ENCODE peak calls at places on chromosomes 11 and 22, in ten cellular contexts. R is stimulated activated CD4-positive, alpha-beta T cell treated with anti-CD3 and anti-CD28 coated beads, Interleukin-1b, Interleukin-23, amount 100 ng/mL, for 1 hour; V is head of caudate nucleus; J is lower leg skin; Z is WTC11; C is CMK; E is ovary; N is foreskin fibroblast; O is NCI-H460; F is activated CD4-positive, alpha-beta T cell treated with anti-CD3 and anti-CD28 coated beads, Interleukin-2, amount 50 U/mL, for 48 hours. H is an unnamed sample.

GRCh38 chr22:46788426-46789168 is 26.1 kb downstream of the TBC1D22A start:
- DNase-seq in R (no peak), V (no peak), J (no peak), Z (peak; percentile 8), C (no peak), E (no peak), N (no peak), O (no peak), F (peak; percentile 56), H (no peak)

GRCh38 chr11:113475160-113475761 is at the start of gene DRD2:
- DNase-seq in R (no peak), V (peak; percentile 67), J (no peak), Z (peak; percentile 62), C (no peak), E (no peak), N (peak; percentile 22), O (no peak), F (no peak), H (no peak)

GRCh38 chr11:103586756-103587155 is 449.7 kb upstream of the DDI1 start:
- DNase-seq in R (no peak), V (no peak), J (no peak), Z (no peak), C (no peak), E (no peak), N (peak; percentile 16), O (no peak), F (no peak), H (no peak)

GRCh38 chr11:10600570-10601248 is 32.2 kb upstream of the LYVE1 start:
- DNase-seq in R (no peak), V (no peak), J (no peak), Z (no peak), C (no peak), E (no peak), N (peak; percentile 26), O (no peak), F (no peak), H (no peak)

GRCh38 chr11:46663277-46663940 is 37.0 kb downstream of the ARHGAP1 start:
- DNase-seq in R (no peak), V (peak; percentile 87), J (no peak), Z (no peak), C (no peak), E (no peak), N (no peak), O (no peak), F (no peak), H (no peak)

GRCh38 chr22:28408702-28409101 is 270.9 kb downstream of the TTC28 start:
- DNase-seq in R (no peak), V (no peak), J (no peak), Z (no peak), C (no peak), E (no peak), N (peak; percentile 20), O (no peak), F (no peak), H (no peak)

GRCh38 chr22:36220457-36220921 is 18.8 kb downstream of the APOL2 start:
- DNase-seq in R (no peak), V (peak; percentile 69), J (peak; percentile 85), Z (no peak), C (no peak), E (peak; percentile 33), N (no peak), O (peak; percentile 14), F (no peak), H (peak; percentile 27)

GRCh38 chr11:14372011-14372410 is 13.0 kb upstream of the RRAS2 start:
- DNase-seq in R (no peak), V (no peak), J (no peak), Z (no peak), C (no peak), E (no peak), N (no peak), O (no peak), F (no peak), H (no peak)

GRCh38 chr11:8597182-8597581 is 3.2 kb upstream of the STK33 start:
- DNase-seq in R (no peak), V (no peak), J (no peak), Z (no peak), C (no peak), E (no peak), N (peak; percentile 76), O (no peak), F (no peak), H (no peak)

GRCh38 chr11:120547301-120547700 is 35.8 kb downstream of the GRIK4 start:
- DNase-seq in R (no peak), V (no peak), J (no peak), Z (no peak), C (no peak), E (no peak), N (no peak), O (no peak), F (no peak), H (no peak)

GRCh38 chr11:133821776-133822175 is 23.5 kb downstream of the SPATA19 start:
- DNase-seq in R (no peak), V (peak; percentile 83), J (peak; percentile 49), Z (peak; percentile 83), C (peak; percentile 29), E (no peak), N (no peak), O (peak; percentile 6), F (peak; percentile 47), H (no peak)

GRCh38 chr11:20355221-20356219 is 8.0 kb upstream of the HTATIP2 start:
- DNase-seq in R (no peak), V (no peak), J (no peak), Z (peak; percentile 46), C (no peak), E (no peak), N (peak; percentile 83), O (no peak), F (peak; percentile 40), H (no peak)

GRCh38 chr22:36386900-36387663 is 685 bp downstream of the MYH9 start:
- DNase-seq in R (no peak), V (peak; percentile 70), J (peak; percentile 95), Z (peak; percentile 28), C (no peak), E (peak; percentile 43), N (peak; percentile 78), O (no peak), F (peak; percentile 70), H (no peak)

GRCh38 chr11:62835336-62835735 is 2.7 kb upstream of the TEX54 start:
- DNase-seq in R (no peak), V (no peak), J (no peak), Z (no peak), C (no peak), E (no peak), N (no peak), O (no peak), F (no peak), H (no peak)

GRCh38 chr11:11501546-11502274 is 120.1 kb downstream of the GALNT18 start:
- DNase-seq in R (no peak), V (no peak), J (no peak), Z (no peak), C (no peak), E (no peak), N (no peak), O (no peak), F (no peak), H (no peak)

GRCh38 chr11:108131993-108132392 is 10.6 kb downstream of the ACAT1 start:
- DNase-seq in R (no peak), V (no peak), J (no peak), Z (no peak), C (no peak), E (no peak), N (no peak), O (no peak), F (no peak), H (no peak)

GRCh38 chr22:29750029-29750428 is 16.8 kb downstream of the ZMAT5 start:
- DNase-seq in R (no peak), V (no peak), J (no peak), Z (no peak), C (no peak), E (no peak), N (no peak), O (no peak), F (no peak), H (no peak)

GRCh38 chr11:17391493-17392355 is 3.3 kb upstream of the KCNJ11 start:
- DNase-seq in R (no peak), V (no peak), J (no peak), Z (no peak), C (no peak), E (no peak), N (no peak), O (no peak), F (no peak), H (no peak)

GRCh38 chr11:82732734-82733443 is 775 bp downstream of the FAM181B start:
- DNase-seq in R (no peak), V (peak; percentile 67), J (no peak), Z (peak; percentile 29), C (no peak), E (peak; percentile 15), N (peak; percentile 14), O (no peak), F (peak; percentile 10), H (no peak)

GRCh38 chr11:43366597-43367121 is 7.9 kb downstream of the TTC17 start:
- DNase-seq in R (no peak), V (no peak), J (no peak), Z (no peak), C (no peak), E (no peak), N (peak; percentile 60), O (no peak), F (no peak), H (no peak)

GRCh38 chr11:68137833-68138232 is 16.6 kb upstream of the CHKA start:
- DNase-seq in R (no peak), V (no peak), J (peak; percentile 3), Z (no peak), C (no peak), E (no peak), N (peak; percentile 41), O (no peak), F (no peak), H (no peak)

GRCh38 chr11:33534575-33534974 is 166.1 kb downstream of the C11orf91 start:
- DNase-seq in R (no peak), V (no peak), J (no peak), Z (no peak), C (no peak), E (no peak), N (no peak), O (no peak), F (no peak), H (peak; percentile 36)

GRCh38 chr11:26753738-26754504 is 32.1 kb upstream of the SLC5A12 start:
- DNase-seq in R (no peak), V (peak; percentile 76), J (no peak), Z (peak; percentile 37), C (peak; percentile 8), E (peak; percentile 32), N (peak; percentile 89), O (peak; percentile 35), F (peak; percentile 3), H (no peak)

GRCh38 chr11:117316197-117316961 is at the start of gene BACE1:
- DNase-seq in R (no peak), V (peak; percentile 98), J (peak; percentile 94), Z (peak; percentile 91), C (no peak), E (peak; percentile 86), N (peak; percentile 93), O (peak; percentile 65), F (peak; percentile 51), H (no peak)

GRCh38 chr22:50061824-50062355 is 3.8 kb upstream of the TTLL8 start:
- DNase-seq in R (no peak), V (no peak), J (no peak), Z (no peak), C (no peak), E (no peak), N (no peak), O (no peak), F (no peak), H (no peak)

GRCh38 chr11:68012843-68013610 is 2.9 kb downstream of the ALDH3B1 start:
- DNase-seq in R (no peak), V (peak; percentile 66), J (no peak), Z (no peak), C (no peak), E (peak; percentile 59), N (peak; percentile 95), O (peak; percentile 92), F (no peak), H (peak; percentile 57)

GRCh38 chr11:65790902-65791650 is 4.2 kb downstream of the OVOL1 start:
- DNase-seq in R (no peak), V (no peak), J (no peak), Z (no peak), C (no peak), E (no peak), N (no peak), O (no peak), F (no peak), H (no peak)

GRCh38 chr11:68714047-68714856 is 29.9 kb downstream of the GAL start:
- DNase-seq in R (no peak), V (peak; percentile 45), J (no peak), Z (no peak), C (no peak), E (no peak), N (no peak), O (no peak), F (no peak), H (no peak)

H was measured in epithelial cell of prostate.